ENCODE peak calls at places on chromosomes 16 and 17, in nine cellular contexts. X is heart right ventricle; Z is mucosa of gallbladder; V is T-cell; M is fibroblast of the aortic adventitia; I is HEK293T; G is activated CD4-positive, alpha-beta T cell treated with anti-CD3 and anti-CD28 coated beads for 24 hours; W is heart left ventricle; K is amniotic epithelial cell. A is an unnamed sample.

GRCh38 chr17:80003969-80004368 is 31.7 kb downstream of the TBC1D16 start:
- DNase-seq in G (no peak), Z (no peak), V (no peak), W (no peak), X (no peak), I (no peak), M (no peak), K (no peak), A (no peak)

GRCh38 chr17:69431835-69432234 is 17.3 kb downstream of the MAP2K6 start:
- DNase-seq in G (no peak), I (no peak), X (no peak), Z (no peak), W (no peak), V (no peak), K (no peak), M (no peak), A (no peak)

GRCh38 chr17:41654134-41654907 is 29.9 kb upstream of the KRT17 start:
- DNase-seq in X (no peak), V (no peak), Z (peak), G (no peak), W (no peak), K (no peak), M (no peak), I (no peak), A (no peak)

GRCh38 chr17:82022310-82022980 is at the start of gene CENPX:
- DNase-seq in Z (no peak), X (no peak), W (no peak), M (no peak), K (no peak), V (no peak), I (no peak), G (no peak), A (no peak)

GRCh38 chr16:72317378-72317777 is 145.4 kb upstream of the PMFBP1 start:
- DNase-seq in G (no peak), I (no peak), W (no peak), K (peak), Z (no peak), M (peak), X (no peak), V (no peak), A (no peak)

GRCh38 chr16:20906225-20906870 is 5.8 kb downstream of the LYRM1 start:
- DNase-seq in Z (peak), G (no peak), W (no peak), M (peak), V (no peak), K (peak), X (no peak), I (no peak), A (no peak)

GRCh38 chr16:50298075-50298460 is 31.7 kb downstream of the ADCY7 start:
- DNase-seq in M (no peak), V (no peak), W (no peak), Z (no peak), I (no peak), G (no peak), K (no peak), X (no peak), A (peak)

GRCh38 chr17:61403846-61404701 is 4.4 kb downstream of the TBX2 start:
- DNase-seq in K (peak), Z (no peak), W (no peak), G (no peak), M (peak), I (no peak), V (no peak), X (no peak), A (peak)

GRCh38 chr17:49634487-49634865 is 43.4 kb downstream of the SPOP start:
- DNase-seq in G (no peak), Z (no peak), I (no peak), K (no peak), W (no peak), V (no peak), X (no peak), M (peak), A (no peak)

GRCh38 chr16:48317614-48318013 is 67.6 kb downstream of the SIAH1 start:
- DNase-seq in X (no peak), M (peak), I (no peak), K (peak), V (no peak), Z (no peak), G (no peak), W (no peak), A (no peak)

GRCh38 chr17:27532269-27533067 is 76.2 kb downstream of the KSR1 start:
- DNase-seq in K (peak), I (no peak), V (no peak), X (no peak), M (no peak), W (no peak), G (no peak), Z (peak), A (peak)

GRCh38 chr17:65604070-65604469 is 42.6 kb upstream of the AXIN2 start:
- DNase-seq in Z (no peak), V (no peak), W (no peak), M (no peak), G (no peak), I (no peak), K (no peak), X (no peak), A (no peak)

GRCh38 chr17:63497708-63498483 is 21.0 kb downstream of the ACE start:
- DNase-seq in V (no peak), W (no peak), K (peak), I (peak), G (no peak), Z (no peak), M (no peak), X (no peak), A (no peak)

GRCh38 chr16:89006036-89006752 is 29.2 kb upstream of the CBFA2T3 start:
- DNase-seq in I (no peak), Z (no peak), K (no peak), V (no peak), W (no peak), X (no peak), M (no peak), G (no peak), A (peak)

GRCh38 chr16:24442631-24443030 is 96.7 kb upstream of the RBBP6 start:
- DNase-seq in Z (no peak), I (no peak), X (no peak), G (no peak), K (no peak), W (no peak), V (no peak), M (no peak), A (no peak)

GRCh38 chr16:16033208-16033717 is 83.8 kb downstream of the ABCC1 start:
- DNase-seq in G (no peak), X (no peak), M (no peak), V (peak), Z (no peak), I (no peak), K (no peak), W (no peak), A (no peak)

GRCh38 chr17:17206913-17207368 is 808 bp upstream of the PLD6 start:
- DNase-seq in W (no peak), I (no peak), V (no peak), K (no peak), X (no peak), G (no peak), M (peak), Z (no peak), A (no peak)

GRCh38 chr17:40646791-40647548 is 648 bp downstream of the SMARCE1 start:
- DNase-seq in Z (no peak), X (no peak), M (peak), V (no peak), K (peak), I (peak), G (no peak), W (no peak), A (no peak)

GRCh38 chr17:40750391-40750790 is 4.7 kb downstream of the KRT25 start:
- DNase-seq in W (no peak), G (no peak), M (no peak), Z (no peak), I (no peak), X (no peak), K (no peak), V (no peak), A (no peak)

GRCh38 chr16:66547101-66547989 is 2.6 kb downstream of the TK2 start:
- DNase-seq in Z (no peak), V (no peak), G (no peak), K (no peak), W (no peak), I (no peak), M (no peak), X (no peak), A (no peak)

GRCh38 chr17:61009619-61010018 is 332.0 kb downstream of the BCAS3 start:
- DNase-seq in X (peak), Z (no peak), W (peak), I (no peak), V (no peak), K (peak), M (peak), G (no peak), A (no peak)

GRCh38 chr16:74034862-74035261 is 261.8 kb upstream of the PSMD7 start:
- DNase-seq in X (no peak), W (no peak), V (no peak), Z (no peak), G (no peak), M (peak), I (peak), K (no peak), A (no peak)

GRCh38 chr17:18006495-18007239 is 32.3 kb downstream of the ATPAF2 start:
- DNase-seq in K (no peak), G (no peak), V (no peak), I (no peak), X (no peak), W (no peak), Z (no peak), M (no peak), A (no peak)

GRCh38 chr17:44801880-44802279 is 28.2 kb downstream of the GJC1 start:
- DNase-seq in G (no peak), W (no peak), Z (no peak), M (no peak), V (no peak), K (no peak), I (no peak), X (no peak), A (no peak)